ENCODE peak calls at places on chromosomes 7 and 10, in four cellular contexts. C, X, N and F are unnamed samples.
A peak's percentile ranks its signal among the peaks of the same experiment; 100 is the strongest.

GRCh38 chr10:21364196-21365114 is 161.0 kb downstream of the SKIDA1 start:
- DNase-seq in C (peak; percentile 33), X (peak; percentile 89), N (peak; percentile 44), F (peak; percentile 77)

GRCh38 chr7:87217983-87218653 is 1.4 kb downstream of the TMEM243 start:
- DNase-seq in C (no peak), X (no peak), N (no peak), F (no peak)

GRCh38 chr7:114723308-114723707 is 198.6 kb upstream of the MDFIC start:
- DNase-seq in C (no peak), X (no peak), N (no peak), F (no peak)

GRCh38 chr10:78210548-78210947 is 176.9 kb downstream of the RPS24 start:
- DNase-seq in C (no peak), X (no peak), N (no peak), F (no peak)

GRCh38 chr10:79438021-79438698 is 7.3 kb downstream of the ZCCHC24 start:
- DNase-seq in C (peak; percentile 18), X (no peak), N (no peak), F (no peak)

GRCh38 chr7:158473238-158473637 is 114.4 kb downstream of the PTPRN2 start:
- DNase-seq in C (peak; percentile 4), X (no peak), N (no peak), F (no peak)

GRCh38 chr7:97015279-97015678 is 9.4 kb downstream of the DLX5 start:
- DNase-seq in C (no peak), X (no peak), N (no peak), F (no peak)

GRCh38 chr10:22463255-22463654 is 118.0 kb downstream of the SPAG6 start:
- DNase-seq in C (no peak), X (no peak), N (no peak), F (no peak)

GRCh38 chr7:44489955-44490350 is 505 bp downstream of the NUDCD3 start:
- DNase-seq in C (peak; percentile 39), X (no peak), N (peak; percentile 36), F (peak; percentile 18)

GRCh38 chr10:89515031-89515841 is 20.2 kb downstream of the SLC16A12 start:
- DNase-seq in C (peak; percentile 99), X (no peak), N (peak; percentile 39), F (peak; percentile 100)

GRCh38 chr7:69389220-69389619 is 209.1 kb upstream of the AUTS2 start:
- DNase-seq in C (no peak), X (no peak), N (no peak), F (no peak)

GRCh38 chr7:25776737-25777109 is 375.3 kb upstream of the NFE2L3 start:
- DNase-seq in C (no peak), X (no peak), N (no peak), F (no peak)

DNA sequence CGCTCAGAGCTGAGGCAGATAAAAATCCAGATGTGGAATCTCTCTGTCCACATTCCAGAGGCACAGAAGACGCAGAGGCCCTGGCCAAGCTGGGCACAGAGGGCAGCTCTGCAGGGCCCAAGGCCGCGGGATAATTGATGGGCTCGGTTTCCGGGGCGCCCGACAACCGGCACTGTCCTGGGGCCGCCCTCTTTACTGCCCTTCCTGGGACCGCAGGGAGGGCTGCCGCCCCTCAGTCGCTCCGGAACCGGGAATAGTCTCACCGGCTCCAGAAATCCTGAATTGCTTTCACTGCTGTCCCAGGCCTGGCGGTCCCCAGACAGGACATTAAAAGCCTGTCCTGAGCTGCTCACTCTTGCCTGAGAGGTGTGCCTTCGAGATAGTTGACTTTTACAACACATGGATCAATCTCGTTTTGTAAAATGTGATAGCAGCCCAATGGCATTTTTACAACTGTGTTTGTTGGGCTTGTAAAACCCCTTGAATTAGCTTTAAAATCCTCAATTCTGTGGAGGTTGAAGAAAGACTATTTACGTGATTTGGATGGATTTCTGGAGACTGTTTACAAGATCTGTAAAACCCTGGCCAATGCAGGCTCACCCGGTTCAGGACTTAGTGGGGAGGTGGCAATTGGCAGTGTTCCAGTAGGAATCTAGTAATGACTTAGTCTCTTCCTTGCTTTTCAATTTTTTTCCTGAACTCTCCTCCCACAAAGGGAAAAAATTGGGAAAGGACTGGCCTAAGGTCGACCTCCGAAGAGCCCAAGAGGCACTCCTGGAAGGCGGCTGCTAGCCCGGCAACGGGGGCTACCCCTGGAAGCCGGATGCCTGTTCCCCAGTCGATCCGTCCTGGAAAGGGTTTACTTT is 1.4 kb upstream of the HOXA6 start:
- DNase-seq in C (peak; percentile 77), X (no peak), N (no peak), F (no peak)
- TF ChIP-seq EZH2 in C (no peak), X (no peak), N (no peak), F (no peak)

DNA sequence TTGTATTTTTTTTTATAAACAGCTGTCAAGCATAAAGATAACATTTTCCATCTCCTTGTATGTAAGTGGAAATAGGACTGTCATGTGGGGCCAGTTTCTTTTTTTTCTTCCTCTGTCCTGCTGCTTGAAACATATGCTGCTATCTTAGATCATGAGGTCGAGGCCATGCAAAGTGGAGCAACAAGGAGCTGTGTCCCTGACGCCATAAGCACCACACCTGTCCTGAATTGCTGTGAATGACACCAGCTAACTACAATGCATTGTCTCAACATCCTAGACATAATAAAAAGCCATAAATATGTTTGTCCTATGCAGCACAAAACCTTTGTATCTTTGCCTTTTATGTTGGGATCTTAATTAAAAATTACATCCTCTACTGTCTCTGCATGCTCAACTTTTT is 37.7 kb upstream of the SLC26A4 start:
- DNase-seq in C (no peak), X (no peak), N (no peak), F (no peak)
- TF ChIP-seq CTCF in C (no peak), X (no peak), N (no peak), F (no peak)

DNA sequence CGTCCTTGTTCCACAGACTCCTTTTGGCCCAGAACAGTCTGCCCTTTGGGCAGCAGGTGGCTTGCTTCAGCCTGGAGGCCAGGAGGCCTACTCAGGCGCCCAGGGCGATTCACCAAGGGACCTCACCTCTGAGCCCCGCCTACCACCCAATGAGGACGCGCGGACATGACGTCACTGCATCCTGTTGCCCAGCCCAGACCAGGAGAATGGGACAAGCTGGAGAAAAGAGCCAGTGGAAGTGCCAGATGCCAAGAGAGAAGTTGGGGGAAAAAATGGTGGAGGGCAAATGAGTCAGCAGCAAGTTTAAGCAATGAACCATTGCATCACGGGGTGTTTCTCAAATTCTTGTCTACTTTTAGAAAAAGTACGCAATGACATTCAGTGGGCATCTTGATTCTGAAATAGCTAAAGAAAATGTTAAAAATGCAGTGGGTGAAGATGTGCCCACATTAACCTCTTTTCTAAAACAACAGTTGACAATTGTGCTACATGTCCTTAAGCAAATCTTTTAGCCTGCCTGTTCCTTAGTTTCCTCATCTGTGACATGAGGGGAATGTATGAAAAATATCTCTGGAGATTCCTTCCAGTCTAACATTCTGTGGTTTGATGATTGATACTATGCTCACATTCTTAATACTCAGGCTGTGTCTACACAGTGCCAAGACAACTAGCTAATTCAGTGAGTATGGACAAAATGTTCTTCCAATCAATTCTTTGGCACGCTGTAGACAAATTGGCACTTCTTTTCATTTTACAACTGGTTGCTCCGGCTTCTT is 23.9 kb upstream of the LEP start:
- DNase-seq in C (peak; percentile 91), X (no peak), N (no peak), F (peak; percentile 87)
- H3K27ac ChIP-seq in C (peak overlapping the region; percentile 55), X (no peak overlapping the region), N (no peak overlapping the region), F (peak overlapping the region; percentile 30)

DNA sequence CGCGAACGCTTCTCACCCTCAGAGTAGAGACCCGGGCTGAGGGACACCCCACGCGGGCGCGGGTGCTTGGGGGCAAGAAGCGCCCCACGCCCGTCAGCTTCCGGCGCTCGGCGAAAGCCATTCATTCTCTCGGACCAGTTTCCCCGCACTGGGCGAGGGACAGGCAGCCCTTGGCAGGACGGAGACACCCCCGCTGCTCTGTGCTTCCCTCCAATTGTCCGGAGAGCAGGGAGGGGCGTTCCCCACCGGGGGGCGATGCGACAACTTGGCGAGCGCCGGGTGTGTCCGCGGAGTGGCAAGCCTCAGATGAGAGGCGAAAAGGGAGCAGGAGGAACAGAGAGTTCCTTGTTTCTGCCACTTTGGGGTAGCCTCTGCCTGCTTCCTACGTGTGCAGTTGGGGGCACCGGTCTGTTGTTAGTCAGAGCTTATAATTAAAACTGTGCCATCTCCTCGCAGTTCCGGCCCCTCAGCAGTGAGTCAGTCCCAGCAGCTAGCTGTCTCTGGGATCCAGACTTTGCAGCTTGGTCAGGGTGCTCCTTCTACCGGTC is 1.7 kb downstream of the GPR158 start:
- DNase-seq in C (no peak), X (no peak), N (no peak), F (no peak)
- TF ChIP-seq EZH2 in C (no peak), X (no peak), N (peak; percentile 40), F (no peak)

GRCh38 chr10:28072573-28072972 is 73.7 kb upstream of the ODAD2 start:
- DNase-seq in C (no peak), X (no peak), N (no peak), F (no peak)

GRCh38 chr10:28077889-28078288 is 79.0 kb upstream of the ODAD2 start:
- DNase-seq in C (no peak), X (no peak), N (no peak), F (peak; percentile 69)

DNA sequence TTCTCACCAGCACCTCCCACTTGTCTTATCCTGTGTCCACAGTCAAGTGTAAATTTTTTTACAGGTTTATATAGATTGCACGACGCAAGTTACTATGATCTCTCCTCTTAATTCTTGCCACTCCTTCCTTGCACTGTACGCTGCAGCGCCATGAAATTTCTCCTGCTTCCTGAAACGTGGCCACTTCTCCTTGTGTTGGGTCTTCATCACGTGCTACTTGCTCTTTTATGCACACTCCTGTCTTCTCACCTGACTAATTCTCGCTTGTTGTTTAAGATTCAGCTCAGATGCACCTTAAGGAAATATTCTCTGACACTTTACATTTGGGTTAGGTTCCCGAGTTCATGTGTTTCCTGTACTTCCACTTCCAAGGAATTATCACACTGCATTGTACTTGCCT is 76.5 kb upstream of the ODAD2 start:
- DNase-seq in C (no peak), X (no peak), N (no peak), F (no peak)
- TF ChIP-seq CTCF in C (no peak), X (no peak), N (no peak), F (no peak)

DNA sequence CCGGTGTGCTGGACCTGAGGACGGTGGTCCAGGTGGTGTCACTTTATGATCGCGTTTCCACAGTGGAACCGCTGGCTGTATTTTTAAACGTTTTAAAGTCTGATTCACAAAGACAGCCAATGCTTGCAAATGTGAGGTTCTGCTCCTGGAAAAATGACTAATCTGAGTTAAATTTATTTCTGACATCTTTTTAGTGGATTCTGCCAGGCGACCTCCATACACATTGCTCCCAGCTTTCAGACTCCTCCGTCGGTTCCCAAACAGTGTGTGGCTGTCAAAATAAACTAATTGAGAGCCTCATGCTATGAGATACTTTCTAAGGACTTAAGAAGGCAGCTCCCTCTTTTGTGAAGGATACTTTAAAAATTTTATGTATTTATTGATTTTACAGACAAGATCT is 12.7 kb upstream of the TTYH3 start:
- DNase-seq in C (peak; percentile 69), X (no peak), N (no peak), F (peak; percentile 71)
- H3K27ac ChIP-seq in C (no peak overlapping the region), X (no peak overlapping the region), N (peak overlapping the region; percentile 4), F (no peak overlapping the region)